ENCODE peak calls at places on chromosomes 2 and 18, in seven cellular contexts. A is mesendoderm; E is suprapubic skin; S is effector memory CD8-positive, alpha-beta T cell; C is activated T-helper 1 cell treated with Interleukin-2 at 50 U/mL for 16 hours; O is nephron progenitor cell; N is fibroblast of lung. R is an unnamed sample.

GRCh38 chr2:223896751-223897320 is 48.3 kb downstream of the WDFY1 start:
- DNase-seq in A (no peak), E (peak; percentile 64), S (no peak), C (no peak), O (no peak), N (peak; percentile 39), R (no peak)

GRCh38 chr2:102317715-102318114 is 6.4 kb downstream of the IL1RL1 start:
- DNase-seq in A (no peak), E (no peak), S (no peak), C (no peak), O (no peak), N (no peak), R (no peak)

GRCh38 chr18:9178557-9178956 is 42.0 kb downstream of the ANKRD12 start:
- DNase-seq in A (no peak), E (no peak), S (no peak), C (no peak), O (no peak), N (no peak), R (no peak)

GRCh38 chr18:74252032-74252380 is 39.8 kb downstream of the CYB5A start:
- DNase-seq in A (no peak), E (peak; percentile 72), S (no peak), C (no peak), O (no peak), N (peak; percentile 45), R (no peak)

GRCh38 chr2:20218331-20219320 is 6.3 kb downstream of the SDC1 start:
- DNase-seq in A (no peak), E (peak; percentile 56), S (no peak), C (no peak), O (peak; percentile 22), N (no peak), R (no peak)

GRCh38 chr2:213306320-213306942 is 22.2 kb downstream of the SPAG16 start:
- DNase-seq in A (no peak), E (no peak), S (no peak), C (no peak), O (no peak), N (peak; percentile 73), R (no peak)

GRCh38 chr18:4765401-4765800 is 310.3 kb upstream of the DLGAP1 start:
- DNase-seq in A (peak; percentile 27), E (no peak), S (no peak), C (no peak), O (no peak), N (no peak), R (no peak)

GRCh38 chr2:227163998-227164744 is at the start of the genes COL4A3 and COL4A4:
- DNase-seq in A (peak; percentile 29), E (no peak), S (peak; percentile 4), C (no peak), O (peak; percentile 63), N (peak; percentile 14), R (peak; percentile 31)

GRCh38 chr18:58262581-58262980 is 218.6 kb downstream of the NEDD4L start:
- DNase-seq in A (no peak), E (no peak), S (no peak), C (no peak), O (no peak), N (no peak), R (no peak)

GRCh38 chr18:30999186-30999585 is 43.4 kb downstream of the DSC3 start:
- DNase-seq in A (no peak), E (no peak), S (no peak), C (no peak), O (no peak), N (no peak), R (no peak)

GRCh38 chr2:223674998-223675609 is 72.9 kb upstream of the SCG2 start:
- DNase-seq in A (no peak), E (no peak), S (no peak), C (no peak), O (no peak), N (peak; percentile 20), R (no peak)

GRCh38 chr2:179248024-179248348 is 16.6 kb downstream of the SESTD1 start:
- DNase-seq in A (no peak), E (no peak), S (no peak), C (no peak), O (no peak), N (no peak), R (no peak)

GRCh38 chr18:34928068-34928753 is 113.0 kb upstream of the MAPRE2 start:
- DNase-seq in A (no peak), E (no peak), S (no peak), C (no peak), O (no peak), N (no peak), R (no peak)

GRCh38 chr18:76975577-76976110 is 153.3 kb downstream of the ZNF236 start:
- DNase-seq in A (no peak), E (no peak), S (no peak), C (no peak), O (no peak), N (no peak), R (no peak)

GRCh38 chr2:133666621-133667020 is 98.4 kb upstream of the NCKAP5 start:
- DNase-seq in A (no peak), E (no peak), S (no peak), C (no peak), O (no peak), N (no peak), R (no peak)

GRCh38 chr2:195026261-195026660 is 630.8 kb upstream of the SLC39A10 start:
- DNase-seq in A (no peak), E (no peak), S (no peak), C (no peak), O (no peak), N (peak; percentile 58), R (no peak)

R was measured in neuronal stem cell.